ENCODE peak calls at places on chromosomes 16 and 17, in five cellular contexts. A is right lobe of liver, B is ovary, H is fibroblast of lung, J is esophagus squamous epithelium. U is an unnamed sample.

GRCh38 chr16:47037396-47037745 is 63.9 kb upstream of the DNAJA2 start:
- DNase-seq in A (no peak), B (peak; percentile 79), H (peak; percentile 21), J (no peak), U (no peak)

GRCh38 chr17:75155191-75155601 is 884 bp upstream of the JPT1 start:
- DNase-seq in A (no peak), B (no peak), H (no peak), J (no peak), U (no peak)

GRCh38 chr17:68624381-68624780 is 23.2 kb upstream of the FAM20A start:
- DNase-seq in A (no peak), B (no peak), H (no peak), J (no peak), U (no peak)

GRCh38 chr16:73831197-73831596 is 465.4 kb upstream of the PSMD7 start:
- DNase-seq in A (no peak), B (no peak), H (no peak), J (no peak), U (no peak)

GRCh38 chr17:39195568-39196160 is 1.8 kb downstream of the CACNB1 start:
- DNase-seq in A (no peak), B (no peak), H (peak; percentile 59), J (no peak), U (peak; percentile 80)

GRCh38 chr17:36602030-36602737 is 801 bp downstream of the MRM1 start:
- DNase-seq in A (peak; percentile 35), B (no peak), H (peak; percentile 17), J (no peak), U (peak; percentile 65)

GRCh38 chr17:81231766-81232581 is 6.9 kb downstream of the TEPSIN start:
- DNase-seq in A (no peak), B (no peak), H (no peak), J (no peak), U (no peak)

GRCh38 chr16:7397901-7398300 is 65.3 kb downstream of the RBFOX1 start:
- DNase-seq in A (no peak), B (no peak), H (peak; percentile 24), J (no peak), U (no peak)

GRCh38 chr17:35795871-35796265 is 427 bp upstream of the MMP28 start:
- DNase-seq in A (no peak), B (no peak), H (no peak), J (no peak), U (no peak)

GRCh38 chr17:40312131-40312731 is 3.3 kb downstream of the RARA start:
- DNase-seq in A (peak; percentile 80), B (no peak), H (no peak), J (no peak), U (peak; percentile 68)

GRCh38 chr16:47129755-47130435 is 13.8 kb downstream of the NETO2 start:
- DNase-seq in A (no peak), B (no peak), H (no peak), J (no peak), U (no peak)

GRCh38 chr17:58324409-58325288 is 3.9 kb downstream of the TSPOAP1 start:
- DNase-seq in A (peak; percentile 48), B (peak; percentile 82), H (peak; percentile 46), J (no peak), U (peak; percentile 85)

GRCh38 chr17:36705651-36706436 is 104.5 kb downstream of the MRM1 start:
- DNase-seq in A (peak; percentile 49), B (no peak), H (peak; percentile 33), J (no peak), U (no peak)

GRCh38 chr17:50346313-50347086 is 574 bp downstream of the XYLT2 start:
- DNase-seq in A (peak; percentile 60), B (peak; percentile 77), H (no peak), J (no peak), U (peak; percentile 80)

GRCh38 chr17:37802712-37803416 is 58.0 kb upstream of the HNF1B start:
- DNase-seq in A (peak; percentile 34), B (no peak), H (peak; percentile 85), J (no peak), U (no peak)

GRCh38 chr16:57529324-57530103 is 6.9 kb downstream of the CCDC102A start:
- DNase-seq in A (no peak), B (peak; percentile 36), H (no peak), J (no peak), U (peak; percentile 57)

GRCh38 chr16:71311553-71312158 is 22.5 kb upstream of the CMTR2 start:
- DNase-seq in A (no peak), B (no peak), H (peak; percentile 6), J (no peak), U (no peak)

GRCh38 chr17:72183194-72183685 is 62.4 kb downstream of the SOX9 start:
- DNase-seq in A (no peak), B (no peak), H (no peak), J (no peak), U (no peak)

GRCh38 chr17:56851008-56851407 is 17.1 kb downstream of the DGKE start:
- DNase-seq in A (no peak), B (no peak), H (no peak), J (no peak), U (no peak)

GRCh38 chr17:2883544-2884203 is 87.4 kb downstream of the RAP1GAP2 start:
- DNase-seq in A (no peak), B (no peak), H (peak; percentile 59), J (no peak), U (no peak)

GRCh38 chr17:42818379-42818778 is 5.7 kb downstream of the BECN1 start:
- DNase-seq in A (no peak), B (no peak), H (peak; percentile 48), J (no peak), U (no peak)

GRCh38 chr17:58032691-58033415 is 25.8 kb upstream of the SRSF1 start:
- DNase-seq in A (no peak), B (no peak), H (no peak), J (no peak), U (no peak)

GRCh38 chr17:67629963-67630320 is 87.8 kb upstream of the NOL11 start:
- DNase-seq in A (no peak), B (no peak), H (peak; percentile 44), J (no peak), U (no peak)

GRCh38 chr17:62781356-62781755 is 26.8 kb downstream of the MARCHF10 start:
- DNase-seq in A (no peak), B (no peak), H (peak; percentile 73), J (no peak), U (no peak)

GRCh38 chr16:66927012-66927436 is 1.7 kb upstream of the RRAD start:
- DNase-seq in A (no peak), B (no peak), H (peak; percentile 91), J (no peak), U (peak; percentile 82)

GRCh38 chr16:75074920-75075687 is 41.5 kb downstream of the LDHD start:
- DNase-seq in A (no peak), B (no peak), H (no peak), J (peak; percentile 44), U (no peak)

GRCh38 chr16:69123894-69124293 is 8.5 kb downstream of the CHTF8 start:
- DNase-seq in A (no peak), B (peak; percentile 50), H (peak; percentile 56), J (no peak), U (peak; percentile 27)

DNA sequence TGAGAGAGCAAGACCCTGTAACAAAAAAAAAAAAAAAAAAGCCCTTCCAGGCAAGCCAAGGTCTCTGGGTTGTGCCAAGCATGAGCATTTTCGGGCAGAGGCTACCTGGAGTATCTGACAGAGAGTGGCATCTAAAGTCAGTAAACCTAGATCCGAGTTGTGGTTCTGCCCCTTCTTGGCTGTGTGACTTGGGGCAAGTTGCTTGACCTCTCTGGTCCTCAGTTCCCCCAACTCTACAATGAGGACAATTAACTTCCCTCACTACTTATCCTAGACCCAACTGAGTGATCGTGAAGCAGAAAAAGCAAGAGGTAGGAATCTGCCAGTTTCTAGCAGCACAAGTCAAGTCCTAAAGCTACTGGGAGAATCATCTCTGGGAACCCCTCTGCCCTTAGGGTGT is 34.4 kb downstream of the TMEM186 start:
- DNase-seq in A (no peak), B (no peak), H (no peak), J (no peak), U (no peak)
- H3K36me3 ChIP-seq in A (peaks cover 63% of the 10 kb centered on the region), B (no peaks in the 10 kb centered on the region), H (no peaks in the 10 kb centered on the region), J (peaks cover 54% of the 10 kb centered on the region), U (no peaks in the 10 kb centered on the region)

GRCh38 chr16:56344518-56345405 is 80.6 kb downstream of the AMFR start:
- DNase-seq in A (no peak), B (no peak), H (no peak), J (no peak), U (no peak)
- TF ChIP-seq CTCF in A (no peak), B (no peak), H (no peak), J (no peak), U (no peak)

GRCh38 chr16:8920676-8921625 is 38.8 kb downstream of the LITAFD start:
- DNase-seq in A (no peak), B (no peak), H (peak; percentile 74), J (no peak), U (no peak)

GRCh38 chr16:8924214-8924613 is 39.5 kb downstream of the USP7 start:
- DNase-seq in A (peak; percentile 88), B (no peak), H (no peak), J (no peak), U (peak; percentile 74)

GRCh38 chr16:8921626-8921984 is 39.5 kb downstream of the LITAFD start:
- DNase-seq in A (no peak), B (no peak), H (no peak), J (no peak), U (no peak)

GRCh38 chr16:8925455-8925854 is 38.3 kb downstream of the USP7 start:
- DNase-seq in A (no peak), B (no peak), H (no peak), J (no peak), U (no peak)

DNA sequence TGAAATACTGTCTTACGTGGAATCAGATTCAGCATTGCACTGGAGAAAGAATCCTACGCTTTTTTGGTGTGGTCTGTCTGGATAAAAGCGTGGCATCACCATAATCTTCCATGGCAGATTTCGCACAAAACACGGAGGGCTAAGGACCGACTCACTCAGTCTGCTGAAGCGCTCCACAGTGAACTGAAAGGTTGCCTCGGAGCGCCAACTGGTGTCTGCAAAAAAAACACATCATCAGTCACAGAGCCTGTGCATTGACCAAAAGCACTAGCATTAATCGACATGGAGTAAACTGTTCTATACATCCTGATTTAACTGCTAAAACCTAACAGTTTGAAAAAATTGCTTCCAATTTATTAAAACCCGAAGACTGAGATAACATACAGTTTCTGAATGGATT is 40.5 kb downstream of the USP7 start:
- DNase-seq in A (no peak), B (no peak), H (no peak), J (no peak), U (no peak)
- H3K36me3 ChIP-seq in A (peaks cover 50% of the 10 kb centered on the region), B (no peaks in the 10 kb centered on the region), H (peaks cover 15% of the 10 kb centered on the region), J (peaks cover 99% of the 10 kb centered on the region), U (peaks cover 67% of the 10 kb centered on the region)

DNA sequence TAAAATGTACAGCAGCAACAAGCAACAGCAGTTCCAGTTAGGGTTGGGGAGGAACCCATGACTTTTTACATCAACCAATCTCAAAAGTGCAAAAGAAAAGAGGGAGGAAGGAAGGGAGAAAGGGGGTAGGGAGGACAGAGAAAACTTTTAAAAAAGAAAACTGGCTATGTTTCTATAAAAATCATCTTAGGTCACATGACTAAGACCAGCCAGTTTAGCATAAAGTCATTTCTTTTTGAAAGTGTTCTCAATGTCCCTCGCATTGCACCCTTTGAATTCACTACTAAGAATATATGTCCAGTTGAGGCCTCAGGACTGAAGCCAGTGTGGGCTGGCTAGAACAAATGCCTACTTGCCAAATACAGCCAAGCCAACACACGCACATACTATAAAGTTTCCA is 28.9 kb downstream of the DCUN1D3 start:
- DNase-seq in A (no peak), B (no peak), H (no peak), J (no peak), U (no peak)
- TF ChIP-seq CTCF in A (no peak), B (no peak), H (no peak), J (no peak), U (no peak)

U was measured in upper lobe of right lung.